ENCODE peak calls at places on chromosomes 13 and 19, in seven cellular contexts. One of them, this sample, is unnamed. For H3K36me3, the result is how much of the 10 kb centered on the place peaks cover.

GRCh38 chr13:21717817-21718216 is 46.9 kb downstream of the FGF9 start:
- DNase-seq in tibial artery: no peak
- DNase-seq in keratinocyte: peak
- DNase-seq in ovary: no peak
- DNase-seq in A673: no peak
- DNase-seq in tibial nerve: no peak
- DNase-seq in fibroblast of lung: no peak
- DNase-seq in this sample: peak

GRCh38 chr13:104779311-104779710 is 1713.1 kb upstream of the SLC10A2 start:
- DNase-seq in tibial artery: no peak
- DNase-seq in keratinocyte: no peak
- DNase-seq in ovary: no peak
- DNase-seq in tibial nerve: no peak
- DNase-seq in fibroblast of lung: peak
- DNase-seq in A673: no peak
- DNase-seq in this sample: peak

GRCh38 chr19:5997371-5997770 is 19.4 kb upstream of the RANBP3 start:
- DNase-seq in keratinocyte: no peak
- DNase-seq in tibial nerve: no peak
- DNase-seq in fibroblast of lung: no peak
- DNase-seq in tibial artery: no peak
- DNase-seq in ovary: no peak
- DNase-seq in A673: no peak
- DNase-seq in this sample: no peak

GRCh38 chr13:106275441-106276032 is 259.9 kb downstream of the EFNB2 start:
- DNase-seq in fibroblast of lung: no peak
- DNase-seq in ovary: no peak
- DNase-seq in tibial nerve: no peak
- DNase-seq in A673: no peak
- DNase-seq in keratinocyte: no peak
- DNase-seq in tibial artery: no peak
- DNase-seq in this sample: no peak

GRCh38 chr19:4550479-4551050 is 8.9 kb downstream of the SEMA6B start:
- DNase-seq in A673: no peak
- DNase-seq in tibial artery: no peak
- DNase-seq in tibial nerve: no peak
- DNase-seq in ovary: peak
- DNase-seq in keratinocyte: no peak
- DNase-seq in fibroblast of lung: no peak
- DNase-seq in this sample: no peak

GRCh38 chr13:31046711-31047279 is 114.3 kb downstream of the TEX26 start:
- DNase-seq in tibial artery: no peak
- DNase-seq in fibroblast of lung: peak
- DNase-seq in tibial nerve: no peak
- DNase-seq in ovary: peak
- DNase-seq in A673: peak
- DNase-seq in keratinocyte: no peak
- DNase-seq in this sample: no peak

GRCh38 chr13:51585696-51586095 is 1.4 kb downstream of the WDFY2 start:
- DNase-seq in ovary: no peak
- DNase-seq in tibial nerve: no peak
- DNase-seq in tibial artery: no peak
- DNase-seq in A673: peak
- DNase-seq in keratinocyte: no peak
- DNase-seq in fibroblast of lung: no peak
- DNase-seq in this sample: peak

GRCh38 chr19:31701146-31701545 is 351.9 kb upstream of the TSHZ3 start:
- DNase-seq in A673: no peak
- DNase-seq in tibial artery: no peak
- DNase-seq in ovary: no peak
- DNase-seq in keratinocyte: no peak
- DNase-seq in fibroblast of lung: no peak
- DNase-seq in tibial nerve: no peak
- DNase-seq in this sample: no peak

GRCh38 chr19:23101241-23101640 is 15.6 kb upstream of the ZNF730 start:
- DNase-seq in tibial nerve: no peak
- DNase-seq in keratinocyte: no peak
- DNase-seq in tibial artery: no peak
- DNase-seq in ovary: no peak
- DNase-seq in fibroblast of lung: no peak
- DNase-seq in A673: no peak
- DNase-seq in this sample: peak

GRCh38 chr13:32334676-32335075 is 19.4 kb downstream of the BRCA2 start:
- DNase-seq in A673: no peak
- DNase-seq in tibial artery: no peak
- DNase-seq in ovary: no peak
- DNase-seq in keratinocyte: no peak
- DNase-seq in tibial nerve: no peak
- DNase-seq in fibroblast of lung: peak
- DNase-seq in this sample: no peak

GRCh38 chr13:99606322-99607089 is 105.2 kb downstream of the TM9SF2 start:
- DNase-seq in A673: peak
- DNase-seq in tibial artery: peak
- DNase-seq in tibial nerve: peak
- DNase-seq in fibroblast of lung: peak
- DNase-seq in ovary: peak
- DNase-seq in keratinocyte: peak
- DNase-seq in this sample: peak

GRCh38 chr13:91280806-91281205 is 66.7 kb upstream of the MIR17HG start:
- DNase-seq in tibial artery: no peak
- DNase-seq in ovary: no peak
- DNase-seq in tibial nerve: no peak
- DNase-seq in A673: peak
- DNase-seq in fibroblast of lung: no peak
- DNase-seq in keratinocyte: no peak
- DNase-seq in this sample: no peak

GRCh38 chr13:28579334-28579733 is 79.6 kb upstream of the POMP start:
- DNase-seq in A673: no peak
- DNase-seq in keratinocyte: no peak
- DNase-seq in tibial artery: no peak
- DNase-seq in ovary: no peak
- DNase-seq in fibroblast of lung: no peak
- DNase-seq in tibial nerve: no peak
- DNase-seq in this sample: no peak

DNA sequence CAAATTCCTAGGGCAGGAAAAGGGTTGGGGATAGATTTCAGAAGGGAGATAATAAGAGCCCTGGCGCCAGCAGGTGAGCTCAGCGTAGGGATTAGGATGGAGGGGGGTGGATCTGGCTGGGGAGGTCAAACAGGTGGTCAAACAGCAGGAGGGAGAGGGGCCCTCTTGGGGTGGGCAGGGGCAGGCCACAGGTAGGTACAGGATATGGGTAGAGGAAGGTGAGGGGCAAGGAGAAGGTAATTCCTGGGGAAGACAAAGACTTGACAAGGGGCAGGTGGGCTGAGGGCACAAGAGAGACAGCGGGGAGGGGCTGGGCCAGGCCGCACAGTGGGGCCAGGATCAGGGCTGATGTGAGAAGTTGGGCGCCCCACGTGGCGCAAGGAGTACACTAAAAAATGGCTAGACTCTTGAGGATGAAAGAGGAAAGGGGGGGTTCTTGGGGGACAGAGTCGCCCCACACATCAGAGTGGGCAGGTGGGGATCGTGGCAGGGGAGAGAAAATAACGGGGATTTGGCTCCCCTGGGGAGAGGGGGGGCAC is 713 bp downstream of the KRI1 start:
- DNase-seq in tibial artery: peak
- DNase-seq in ovary: peak
- DNase-seq in keratinocyte: no peak
- DNase-seq in A673: peak
- DNase-seq in fibroblast of lung: peak
- DNase-seq in tibial nerve: peak
- DNase-seq in this sample: no peak
- TF ChIP-seq CTCF in tibial artery: peak
- TF ChIP-seq CTCF in ovary: no peak
- TF ChIP-seq CTCF in keratinocyte: peak
- TF ChIP-seq CTCF in A673: peak
- TF ChIP-seq CTCF in fibroblast of lung: peak
- TF ChIP-seq CTCF in tibial nerve: no peak
- TF ChIP-seq CTCF in this sample: peak

GRCh38 chr13:110329798-110330461 is 22.8 kb downstream of the COL4A2 start:
- DNase-seq in ovary: no peak
- DNase-seq in tibial nerve: no peak
- DNase-seq in fibroblast of lung: peak
- DNase-seq in tibial artery: no peak
- DNase-seq in keratinocyte: no peak
- DNase-seq in A673: no peak
- DNase-seq in this sample: no peak
- H3K4me3 ChIP-seq in ovary: no peak
- H3K4me3 ChIP-seq in tibial nerve: peak
- H3K4me3 ChIP-seq in fibroblast of lung: peak
- H3K4me3 ChIP-seq in tibial artery: peak
- H3K4me3 ChIP-seq in keratinocyte: no peak
- H3K4me3 ChIP-seq in A673: no peak
- H3K4me3 ChIP-seq in this sample: no peak

GRCh38 chr13:50071399-50071798 is 56.2 kb downstream of the KCNRG start:
- DNase-seq in keratinocyte: no peak
- DNase-seq in A673: no peak
- DNase-seq in ovary: no peak
- DNase-seq in fibroblast of lung: peak
- DNase-seq in tibial nerve: no peak
- DNase-seq in tibial artery: no peak
- DNase-seq in this sample: peak

GRCh38 chr13:50074843-50075242 is 59.6 kb downstream of the KCNRG start:
- DNase-seq in ovary: no peak
- DNase-seq in keratinocyte: no peak
- DNase-seq in tibial artery: no peak
- DNase-seq in fibroblast of lung: peak
- DNase-seq in A673: no peak
- DNase-seq in tibial nerve: no peak
- DNase-seq in this sample: peak

GRCh38 chr13:50075619-50076097 is 60.4 kb downstream of the KCNRG start:
- DNase-seq in tibial artery: no peak
- DNase-seq in ovary: no peak
- DNase-seq in tibial nerve: no peak
- DNase-seq in fibroblast of lung: peak
- DNase-seq in keratinocyte: no peak
- DNase-seq in A673: no peak
- DNase-seq in this sample: peak

GRCh38 chr13:50073340-50073739 is 58.1 kb downstream of the KCNRG start:
- DNase-seq in tibial nerve: no peak
- DNase-seq in tibial artery: no peak
- DNase-seq in ovary: no peak
- DNase-seq in fibroblast of lung: peak
- DNase-seq in A673: no peak
- DNase-seq in keratinocyte: no peak
- DNase-seq in this sample: peak

GRCh38 chr13:50072676-50073075 is 57.4 kb downstream of the KCNRG start:
- DNase-seq in ovary: no peak
- DNase-seq in fibroblast of lung: peak
- DNase-seq in tibial artery: no peak
- DNase-seq in A673: no peak
- DNase-seq in tibial nerve: no peak
- DNase-seq in keratinocyte: no peak
- DNase-seq in this sample: no peak
- H3K36me3 ChIP-seq in ovary: under half
- H3K36me3 ChIP-seq in fibroblast of lung: under half
- H3K36me3 ChIP-seq in tibial artery: under half
- H3K36me3 ChIP-seq in A673: under half
- H3K36me3 ChIP-seq in tibial nerve: under half
- H3K36me3 ChIP-seq in keratinocyte: under half
- H3K36me3 ChIP-seq in this sample: under half

DNA sequence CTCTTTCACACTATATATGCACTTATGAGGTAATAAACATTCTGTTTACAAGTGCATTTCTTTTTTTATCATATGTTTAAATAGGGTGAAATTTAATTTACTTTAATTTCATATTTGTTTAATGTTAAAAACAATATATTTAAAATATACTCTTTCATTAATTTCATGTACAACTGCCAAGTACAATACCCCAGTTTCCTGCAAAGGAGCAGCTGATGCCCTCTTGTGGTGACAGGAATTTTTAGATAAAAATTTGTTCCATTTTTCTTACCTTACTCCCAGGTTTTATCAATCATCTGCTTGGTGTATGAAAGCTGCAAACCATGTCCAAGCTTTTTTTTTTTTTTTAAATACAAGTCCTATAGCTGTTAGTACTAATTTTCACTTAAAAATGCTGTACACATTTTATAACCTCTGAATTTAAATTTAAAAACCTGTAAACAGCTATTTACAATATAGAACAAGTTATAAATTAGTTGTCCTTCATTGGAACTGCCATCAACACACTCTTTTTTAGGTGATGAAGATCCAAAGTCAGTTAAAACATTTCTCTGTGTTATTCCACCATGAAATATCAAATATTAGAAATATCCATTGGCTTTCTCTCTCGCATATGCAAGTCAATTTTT is 4.9 kb downstream of the PCDH20 start:
- DNase-seq in fibroblast of lung: peak
- DNase-seq in A673: peak
- DNase-seq in ovary: no peak
- DNase-seq in tibial artery: no peak
- DNase-seq in keratinocyte: no peak
- DNase-seq in tibial nerve: no peak
- DNase-seq in this sample: peak
- TF ChIP-seq CTCF in fibroblast of lung: peak
- TF ChIP-seq CTCF in A673: peak
- TF ChIP-seq CTCF in ovary: no peak
- TF ChIP-seq CTCF in tibial artery: peak
- TF ChIP-seq CTCF in keratinocyte: no peak
- TF ChIP-seq CTCF in tibial nerve: peak
- TF ChIP-seq CTCF in this sample: peak

DNA sequence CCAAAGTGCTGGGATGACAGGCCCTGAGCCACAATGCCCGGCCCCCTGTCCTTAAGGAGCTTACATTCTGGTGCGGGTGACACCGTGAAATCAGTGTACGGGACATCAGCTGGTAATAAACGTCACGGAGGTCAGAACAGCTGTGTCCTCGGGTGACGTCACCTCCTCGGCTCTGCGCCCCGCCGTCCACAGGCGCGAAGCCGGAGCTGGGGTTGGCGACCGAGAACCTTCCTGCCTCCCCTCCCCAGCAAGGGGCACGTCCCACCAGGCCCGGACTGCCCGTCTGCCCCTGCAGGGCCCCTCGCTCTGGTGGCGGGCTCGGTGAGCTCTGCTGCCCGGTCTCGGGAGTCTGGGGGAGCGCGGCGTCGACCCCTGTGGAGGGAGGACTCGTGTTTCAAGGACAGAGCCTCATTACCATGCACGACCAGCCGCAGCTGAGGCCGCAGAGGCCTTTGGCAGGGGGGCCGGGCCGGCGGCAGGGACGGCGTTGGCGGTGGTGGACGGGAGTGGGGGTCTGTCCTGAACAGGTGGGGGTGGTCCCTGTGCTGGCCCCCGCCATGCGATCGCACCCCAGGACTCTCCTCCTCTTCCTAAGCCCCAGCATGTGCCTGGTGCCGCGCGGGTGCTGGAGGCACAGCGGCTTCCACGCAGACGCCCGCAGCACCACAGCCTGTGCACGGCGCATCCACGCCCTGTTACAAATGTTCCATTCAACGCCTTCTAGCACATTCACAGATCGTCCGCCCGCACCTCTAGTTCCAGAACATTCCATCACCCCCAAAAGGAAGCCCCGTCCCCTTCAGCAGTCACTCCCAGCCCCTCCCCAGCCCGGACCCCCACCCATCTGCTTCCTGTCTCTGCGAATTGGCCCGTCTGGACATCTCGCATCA is 5.4 kb downstream of the LINGO3 start:
- DNase-seq in ovary: no peak
- DNase-seq in A673: no peak
- DNase-seq in keratinocyte: no peak
- DNase-seq in fibroblast of lung: peak
- DNase-seq in tibial artery: no peak
- DNase-seq in tibial nerve: no peak
- DNase-seq in this sample: no peak
- H3K4me3 ChIP-seq in ovary: no peak
- H3K4me3 ChIP-seq in A673: no peak
- H3K4me3 ChIP-seq in keratinocyte: no peak
- H3K4me3 ChIP-seq in fibroblast of lung: no peak
- H3K4me3 ChIP-seq in tibial artery: no peak
- H3K4me3 ChIP-seq in tibial nerve: no peak
- H3K4me3 ChIP-seq in this sample: no peak